ENCODE peak calls at places on chromosomes 6 and 20, in eight cellular contexts. M is amniotic stem cell; N is type B pancreatic cell; C is NCI-H1092; Y is neural progenitor cell; S is stimulated activated CD8-positive, alpha-beta memory T cell treated with anti-CD3 and anti-CD28 coated beads, Interleukin-15, amount 100 ng/mL, for 4 hours; T is fibroblast of the aortic adventitia; D is iris pigment epithelial cell. R is an unnamed sample.

GRCh38 chr6:5314191-5314865 is 53.0 kb downstream of the FARS2 start:
- DNase-seq in M (no peak), N (no peak), C (no peak), Y (no peak), S (no peak), T (no peak), D (no peak), R (no peak)

GRCh38 chr20:51678041-51678697 is 90.0 kb downstream of the ATP9A start:
- DNase-seq in M (no peak), N (no peak), C (no peak), Y (peak; percentile 87), S (no peak), T (no peak), D (no peak), R (no peak)

GRCh38 chr6:3876131-3876530 is 27.0 kb downstream of the FAM50B start:
- DNase-seq in M (no peak), N (no peak), C (no peak), Y (no peak), S (no peak), T (peak; percentile 50), D (no peak), R (no peak)

GRCh38 chr6:89008299-89008698 is 44.9 kb upstream of the RNGTT start:
- DNase-seq in M (no peak), N (no peak), C (no peak), Y (no peak), S (no peak), T (no peak), D (no peak), R (peak; percentile 23)

GRCh38 chr6:3789896-3790558 is 38.5 kb upstream of the PXDC1 start:
- DNase-seq in M (no peak), N (no peak), C (no peak), Y (no peak), S (no peak), T (no peak), D (no peak), R (no peak)

GRCh38 chr6:52555531-52556228 is 21.2 kb downstream of the TRAM2 start:
- DNase-seq in M (no peak), N (no peak), C (no peak), Y (no peak), S (no peak), T (no peak), D (no peak), R (no peak)

GRCh38 chr20:19540401-19540800 is 217.7 kb upstream of the RIN2 start:
- DNase-seq in M (no peak), N (no peak), C (no peak), Y (no peak), S (no peak), T (no peak), D (no peak), R (no peak)

GRCh38 chr6:149268146-149268545 is 49.4 kb upstream of the TAB2 start:
- DNase-seq in M (no peak), N (no peak), C (no peak), Y (no peak), S (no peak), T (no peak), D (no peak), R (no peak)

GRCh38 chr20:61796738-61797137 is 268.9 kb downstream of the TAF4 start:
- DNase-seq in M (no peak), N (no peak), C (no peak), Y (no peak), S (no peak), T (no peak), D (no peak), R (no peak)

GRCh38 chr20:41408131-41408789 is 41.6 kb upstream of the EMILIN3 start:
- DNase-seq in M (no peak), N (no peak), C (no peak), Y (no peak), S (no peak), T (no peak), D (no peak), R (peak; percentile 25)

GRCh38 chr20:36860811-36861624 is 14.9 kb upstream of the TLDC2 start:
- DNase-seq in M (no peak), N (no peak), C (no peak), Y (no peak), S (no peak), T (no peak), D (no peak), R (no peak)

GRCh38 chr6:134079406-134079921 is 27.0 kb upstream of the SLC2A12 start:
- DNase-seq in M (no peak), N (no peak), C (no peak), Y (no peak), S (no peak), T (no peak), D (no peak), R (no peak)

GRCh38 chr6:3297909-3298308 is 39.2 kb downstream of the PSMG4 start:
- DNase-seq in M (no peak), N (no peak), C (no peak), Y (no peak), S (no peak), T (no peak), D (no peak), R (no peak)

GRCh38 chr6:149093643-149094042 is 223.9 kb upstream of the TAB2 start:
- DNase-seq in M (peak; percentile 34), N (no peak), C (no peak), Y (no peak), S (no peak), T (peak; percentile 59), D (peak; percentile 54), R (peak; percentile 94)

GRCh38 chr6:15956205-15957106 is 172.4 kb upstream of the MYLIP start:
- DNase-seq in M (no peak), N (no peak), C (no peak), Y (no peak), S (no peak), T (no peak), D (peak; percentile 38), R (peak; percentile 5)

GRCh38 chr20:47334022-47334551 is 22.4 kb downstream of the ZMYND8 start:
- DNase-seq in M (peak; percentile 85), N (no peak), C (no peak), Y (no peak), S (no peak), T (peak; percentile 89), D (peak; percentile 99), R (peak; percentile 99)

GRCh38 chr6:24996145-24996836 is 60.5 kb upstream of the RIPOR2 start:
- DNase-seq in M (no peak), N (no peak), C (no peak), Y (no peak), S (no peak), T (no peak), D (no peak), R (no peak)

GRCh38 chr6:74717591-74717990 is 488.3 kb downstream of the COL12A1 start:
- DNase-seq in M (no peak), N (no peak), C (no peak), Y (no peak), S (no peak), T (no peak), D (no peak), R (no peak)

GRCh38 chr20:64166712-64167615 is 2.7 kb downstream of the MYT1 start:
- DNase-seq in M (no peak), N (no peak), C (no peak), Y (peak; percentile 71), S (no peak), T (no peak), D (no peak), R (no peak)

GRCh38 chr20:50788045-50788867 is 6.6 kb upstream of the BCAS4 start:
- DNase-seq in M (no peak), N (no peak), C (no peak), Y (no peak), S (no peak), T (peak; percentile 87), D (peak; percentile 68), R (peak; percentile 88)

GRCh38 chr6:17600527-17601388 is 656 bp downstream of the FAM8A1 start:
- DNase-seq in M (peak; percentile 21), N (peak; percentile 70), C (no peak), Y (peak; percentile 78), S (peak; percentile 25), T (peak; percentile 11), D (peak; percentile 36), R (peak; percentile 58)

GRCh38 chr6:157556671-157557430 is 175.9 kb downstream of the ZDHHC14 start:
- DNase-seq in M (no peak), N (no peak), C (peak; percentile 47), Y (no peak), S (no peak), T (no peak), D (no peak), R (no peak)

R was measured in M059J.